ENCODE peak calls at places on chromosome 11, in eight cellular contexts. V, W, E, G, J, D, Y and A are unnamed samples.
A peak's percentile ranks its signal among the peaks of the same experiment; 100 is the strongest.

GRCh38 chr11:77175869-77176539 is 48.0 kb downstream of the MYO7A start:
- DNase-seq in V (no peak), W (no peak), E (no peak), G (no peak), J (no peak), D (peak; percentile 56), Y (no peak), A (no peak)

GRCh38 chr11:23903044-23903704 is 593.7 kb upstream of the LUZP2 start:
- DNase-seq in V (peak; percentile 60), W (no peak), E (no peak), G (no peak), J (no peak), D (no peak), Y (peak; percentile 4), A (no peak)

GRCh38 chr11:64751136-64751535 is 7.2 kb upstream of the RASGRP2 start:
- DNase-seq in V (no peak), W (no peak), E (no peak), G (no peak), J (no peak), D (no peak), Y (no peak), A (no peak)

GRCh38 chr11:71406681-71407080 is 41.5 kb downstream of the DHCR7 start:
- DNase-seq in V (no peak), W (no peak), E (no peak), G (no peak), J (no peak), D (no peak), Y (no peak), A (no peak)

GRCh38 chr11:326842-327580 is 6.4 kb upstream of the IFITM3 start:
- DNase-seq in V (no peak), W (no peak), E (peak; percentile 73), G (peak; percentile 80), J (peak; percentile 46), D (peak; percentile 90), Y (peak; percentile 36), A (no peak)

GRCh38 chr11:134032031-134032430 is 36.8 kb upstream of the JAM3 start:
- DNase-seq in V (no peak), W (no peak), E (no peak), G (no peak), J (no peak), D (no peak), Y (no peak), A (no peak)

GRCh38 chr11:116657842-116658825 is 114.7 kb downstream of the BUD13 start:
- DNase-seq in V (peak; percentile 30), W (no peak), E (no peak), G (no peak), J (no peak), D (no peak), Y (no peak), A (no peak)

GRCh38 chr11:17986007-17986710 is 26.7 kb downstream of the SERGEF start:
- DNase-seq in V (no peak), W (no peak), E (no peak), G (no peak), J (no peak), D (no peak), Y (no peak), A (peak; percentile 40)

DNA sequence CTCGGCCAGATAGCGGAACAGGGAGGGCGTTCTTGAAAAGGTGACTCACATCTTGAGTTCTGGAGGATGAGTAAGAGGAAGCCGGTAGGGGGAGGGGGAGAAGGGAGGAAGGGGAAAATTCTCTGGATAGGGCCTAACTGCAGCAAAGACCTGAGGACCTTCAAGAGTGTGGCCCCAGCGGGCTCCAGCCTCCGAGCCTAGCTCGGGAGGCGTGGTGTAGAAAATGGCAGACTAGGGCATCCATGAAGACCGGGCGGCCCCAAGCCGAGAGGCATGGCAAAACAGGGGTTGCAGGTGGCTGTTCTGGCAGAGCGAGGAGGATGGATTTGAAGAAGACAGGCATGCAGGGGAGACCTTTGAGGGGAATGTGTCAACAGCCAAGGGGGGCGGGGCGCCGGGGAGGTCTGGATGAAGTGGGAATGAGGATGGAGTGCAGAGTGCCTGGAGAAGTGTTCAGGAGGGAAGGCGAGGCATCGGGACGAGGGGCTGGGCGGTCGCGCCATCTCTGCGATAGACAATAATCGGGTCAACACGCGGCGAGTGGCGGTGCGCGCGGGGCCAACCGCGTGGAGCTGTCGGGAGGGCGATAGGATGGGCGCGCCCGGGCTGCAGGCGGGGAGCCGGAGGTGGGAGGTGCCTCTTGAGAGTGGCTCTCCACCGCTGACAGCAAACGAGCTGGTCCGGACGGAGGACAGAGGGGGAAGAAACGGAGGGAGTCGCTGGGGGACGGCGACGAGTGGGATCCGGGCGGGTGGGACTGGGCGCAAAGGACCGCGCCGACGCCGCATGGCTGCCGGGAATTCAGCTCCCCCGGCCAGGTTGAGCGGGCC is 40.0 kb upstream of the CREB3L1 start:
- DNase-seq in V (peak; percentile 90), W (peak; percentile 84), E (peak; percentile 42), G (peak; percentile 42), J (peak; percentile 88), D (peak; percentile 69), Y (no peak), A (peak; percentile 93)
- TF ChIP-seq POLR2A in V (peak; percentile 30), W (no peak), E (no peak), G (no peak), J (peak; percentile 80), D (no peak), Y (no peak), A (peak; percentile 75)

DNA sequence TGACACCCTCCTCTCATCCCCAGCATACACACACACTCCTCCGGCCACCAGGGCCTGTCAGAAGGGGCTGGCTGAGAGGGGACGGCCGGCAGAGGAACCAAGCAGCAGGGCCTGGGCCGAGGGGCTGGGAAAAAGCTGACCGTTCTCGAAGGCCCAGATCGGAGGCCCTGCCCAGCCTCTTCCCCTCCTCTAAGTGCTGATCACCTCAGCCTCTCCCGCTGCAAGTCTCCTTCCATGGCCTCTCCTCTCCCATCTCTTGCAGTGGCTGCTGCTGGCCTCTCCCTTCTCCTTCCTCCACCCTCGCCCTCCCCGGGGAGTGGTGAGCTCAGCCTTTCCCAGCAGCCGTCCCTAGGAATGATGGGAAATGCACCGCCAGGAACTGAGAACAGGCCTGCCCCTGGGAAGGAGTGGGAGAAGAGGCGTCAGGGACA is 39.6 kb downstream of the ARRB1 start:
- DNase-seq in V (no peak), W (peak; percentile 90), E (no peak), G (peak; percentile 67), J (no peak), D (peak; percentile 89), Y (no peak), A (no peak)
- TF ChIP-seq POLR2A in V (no peak), W (no peak), E (no peak), G (no peak), J (no peak), D (peak; percentile 74), Y (no peak), A (no peak)

DNA sequence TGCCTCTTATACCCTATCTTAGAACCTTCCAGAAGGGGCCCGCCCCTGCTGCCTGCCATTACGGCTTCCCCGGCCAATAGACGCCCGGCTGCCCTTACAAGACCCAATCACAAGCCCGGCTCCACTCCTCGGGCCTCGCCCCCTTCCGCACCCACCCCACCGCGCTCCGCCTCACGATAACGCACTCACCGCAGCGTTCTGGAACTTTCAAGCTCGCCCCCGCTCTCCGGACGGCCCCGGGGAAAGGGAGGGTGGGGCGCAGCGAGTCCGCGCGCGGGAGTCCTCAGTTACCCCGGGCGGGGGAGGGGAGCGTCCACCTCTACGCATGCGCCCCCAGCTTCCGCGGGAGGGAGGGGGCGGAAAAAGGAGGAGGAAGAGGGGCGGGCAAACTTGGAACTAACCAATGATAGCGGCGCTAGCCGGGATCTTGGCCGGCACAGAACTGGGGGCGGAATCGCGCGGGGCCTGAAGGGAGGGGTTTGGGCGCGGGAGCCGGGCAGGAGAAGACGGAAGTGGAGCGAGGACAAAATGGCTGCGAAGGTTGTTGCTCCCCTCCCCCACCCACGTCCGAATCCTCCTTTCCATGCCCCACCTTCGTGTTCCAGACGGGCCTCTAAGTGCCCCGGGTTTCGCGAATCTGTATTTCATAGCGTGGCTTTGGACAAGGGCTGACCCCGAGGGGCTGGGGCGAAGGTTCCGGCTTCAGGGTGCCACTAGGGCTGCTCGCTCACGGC is 389 bp upstream of the HSPA8 start:
- DNase-seq in V (peak; percentile 97), W (peak; percentile 100), E (peak; percentile 83), G (peak; percentile 99), J (peak; percentile 88), D (peak; percentile 99), Y (peak; percentile 97), A (peak; percentile 57)
- TF ChIP-seq POLR2A in V (peak; percentile 26), W (peak; percentile 10), E (no peak), G (no peak), J (no peak), D (peak; percentile 14), Y (peak; percentile 63), A (no peak)

DNA sequence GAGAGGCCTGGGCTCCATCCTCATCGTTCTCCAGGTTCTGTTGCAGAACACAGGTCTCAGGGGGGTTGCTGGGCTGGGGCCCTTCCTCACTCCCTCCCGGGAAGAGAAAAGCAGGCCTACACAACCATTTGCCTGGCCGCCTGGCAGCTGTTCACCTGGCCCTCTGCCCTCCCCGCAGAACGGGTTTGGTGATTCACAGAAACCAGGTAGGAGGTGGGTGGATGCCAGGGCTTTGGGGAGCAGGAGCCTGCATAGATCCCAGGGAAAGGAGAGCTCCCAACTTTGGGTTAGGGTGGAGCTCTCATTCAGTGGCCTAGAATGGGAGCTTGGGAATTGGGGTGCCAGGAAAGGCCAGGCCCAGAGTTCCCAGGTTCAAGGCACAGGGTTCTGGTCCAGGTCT is 995 bp downstream of the TMEM134 start:
- DNase-seq in V (no peak), W (no peak), E (no peak), G (peak; percentile 96), J (no peak), D (no peak), Y (no peak), A (no peak)
- TF ChIP-seq POLR2A in V (no peak), W (no peak), E (no peak), G (no peak), J (no peak), D (no peak), Y (no peak), A (no peak)

DNA sequence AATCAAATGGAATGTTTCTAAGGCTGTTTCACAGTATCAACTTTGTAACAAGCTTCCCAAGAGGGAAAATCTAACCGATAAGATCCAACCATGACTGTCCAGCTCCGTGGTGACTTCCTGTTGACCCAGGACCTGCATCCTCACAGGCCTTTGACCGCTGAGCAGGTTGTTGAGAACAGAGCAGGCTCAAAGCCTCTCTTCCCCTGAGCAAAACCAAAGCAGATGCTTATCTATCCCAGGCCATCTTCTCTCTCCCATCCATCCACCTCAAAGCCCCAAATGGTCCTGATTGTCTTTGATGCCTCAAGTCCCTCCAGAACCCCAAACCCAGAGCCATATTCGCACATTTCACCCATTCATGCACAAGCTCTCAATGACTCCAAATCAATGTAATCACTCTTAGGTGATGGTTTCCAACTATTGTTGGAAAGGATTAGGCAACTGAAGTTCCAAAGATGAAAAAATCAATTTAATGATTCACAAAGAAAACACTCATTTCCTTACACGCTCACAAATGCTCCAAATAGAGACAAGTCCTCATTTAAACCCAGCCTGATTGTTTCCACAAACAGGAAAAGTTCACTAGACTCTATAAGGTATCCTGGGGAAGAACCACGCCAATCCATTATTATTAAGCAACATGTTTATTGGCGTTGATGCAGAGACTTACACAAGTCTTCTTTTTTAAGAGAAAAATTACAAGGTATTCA is 48.7 kb downstream of the C11orf58 start:
- DNase-seq in V (no peak), W (no peak), E (no peak), G (no peak), J (no peak), D (no peak), Y (no peak), A (no peak)
- TF ChIP-seq POLR2A in V (no peak), W (no peak), E (no peak), G (no peak), J (no peak), D (no peak), Y (no peak), A (no peak)